ENCODE peak calls at places on chromosomes 16 and 17, in five cellular contexts. M, S, C, Q and H are unnamed samples.

GRCh38 chr17:16273499-16273898 is 56.5 kb downstream of the PIGL start:
- DNase-seq in Q (no peak), M (peak; percentile 61), C (peak; percentile 68), S (no peak), H (no peak)

GRCh38 chr16:17556276-17557052 is 85.7 kb upstream of the XYLT1 start:
- DNase-seq in C (peak; percentile 67), M (peak; percentile 34), S (peak; percentile 36), Q (peak; percentile 34), H (peak; percentile 47)

GRCh38 chr16:50878966-50879615 is 137.2 kb downstream of the CYLD start:
- DNase-seq in C (no peak), Q (no peak), S (no peak), M (no peak), H (no peak)

GRCh38 chr17:80110447-80110812 is 9.0 kb downstream of the GAA start:
- DNase-seq in M (no peak), Q (no peak), C (no peak), S (no peak), H (no peak)

GRCh38 chr17:79005063-79005861 is 4.3 kb downstream of the CANT1 start:
- DNase-seq in S (no peak), C (no peak), Q (no peak), M (no peak), H (peak; percentile 70)

GRCh38 chr17:55743103-55743679 is 7.7 kb upstream of the PCTP start:
- DNase-seq in S (no peak), C (no peak), Q (no peak), M (peak; percentile 85), H (peak; percentile 72)

GRCh38 chr17:77325826-77326581 is 185.2 kb downstream of the SEC14L1 start:
- DNase-seq in S (peak; percentile 69), Q (no peak), M (no peak), C (peak; percentile 70), H (peak; percentile 9)

GRCh38 chr17:50459081-50459676 is 9.5 kb downstream of the CHAD start:
- DNase-seq in S (no peak), M (peak; percentile 15), C (peak; percentile 39), Q (no peak), H (peak; percentile 63)

GRCh38 chr16:89040391-89040790 is 53.3 kb upstream of the ACSF3 start:
- DNase-seq in Q (no peak), M (no peak), S (no peak), C (no peak), H (no peak)

GRCh38 chr16:14263769-14264168 is 192.7 kb downstream of the MRTFB start:
- DNase-seq in S (no peak), Q (no peak), M (no peak), C (no peak), H (no peak)

DNA sequence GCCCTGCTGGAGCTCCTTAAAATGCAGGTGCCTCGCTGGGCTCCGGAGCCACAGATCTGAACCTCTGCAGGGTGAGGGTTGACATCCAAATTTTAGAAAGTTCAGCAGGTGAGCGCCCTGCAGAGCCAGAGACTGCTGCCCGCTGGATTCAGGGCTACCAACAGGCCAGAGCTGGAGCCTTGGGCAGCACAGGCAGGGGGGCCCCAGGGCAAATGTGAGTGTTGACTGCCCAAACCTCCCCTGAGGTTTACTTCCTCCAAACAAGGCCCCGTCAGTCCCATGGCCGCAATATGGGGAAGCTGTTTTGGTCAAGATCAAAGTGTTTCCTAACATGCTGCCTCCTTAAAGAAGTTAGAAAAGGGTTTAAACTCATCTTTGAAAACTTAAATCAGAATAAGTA is 28.0 kb downstream of the ZDHHC7 start:
- DNase-seq in Q (no peak), C (no peak), M (no peak), S (no peak), H (no peak)
- TF ChIP-seq EZH2phosphoT487 in Q (no peak), C (no peak), M (no peak), S (no peak), H (no peak)

DNA sequence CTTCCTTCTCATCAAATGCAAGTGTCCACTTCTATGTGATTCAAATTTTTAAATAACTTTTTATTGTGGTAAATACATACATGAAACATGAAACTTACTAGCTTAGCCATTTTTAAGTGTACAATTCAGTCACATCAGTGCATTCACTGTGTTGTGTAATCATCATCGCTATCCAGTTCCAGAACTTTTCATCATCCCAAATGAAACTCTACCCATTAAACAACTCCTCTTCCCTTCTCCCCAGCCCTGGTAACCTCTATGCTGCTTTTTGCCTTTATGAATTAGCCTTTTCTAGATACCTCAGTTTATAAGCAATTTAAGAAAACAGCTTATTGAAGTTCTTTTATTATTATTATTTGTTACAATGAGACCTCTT is 41.1 kb upstream of the IL34 start:
- DNase-seq in M (no peak), S (no peak), C (peak; percentile 32), Q (no peak), H (no peak)
- H3K4me1 ChIP-seq in M (peaks cover 8% of the 10 kb centered on the region), S (no peaks in the 10 kb centered on the region), C (no peaks in the 10 kb centered on the region), Q (no peaks in the 10 kb centered on the region), H (no peaks in the 10 kb centered on the region)

DNA sequence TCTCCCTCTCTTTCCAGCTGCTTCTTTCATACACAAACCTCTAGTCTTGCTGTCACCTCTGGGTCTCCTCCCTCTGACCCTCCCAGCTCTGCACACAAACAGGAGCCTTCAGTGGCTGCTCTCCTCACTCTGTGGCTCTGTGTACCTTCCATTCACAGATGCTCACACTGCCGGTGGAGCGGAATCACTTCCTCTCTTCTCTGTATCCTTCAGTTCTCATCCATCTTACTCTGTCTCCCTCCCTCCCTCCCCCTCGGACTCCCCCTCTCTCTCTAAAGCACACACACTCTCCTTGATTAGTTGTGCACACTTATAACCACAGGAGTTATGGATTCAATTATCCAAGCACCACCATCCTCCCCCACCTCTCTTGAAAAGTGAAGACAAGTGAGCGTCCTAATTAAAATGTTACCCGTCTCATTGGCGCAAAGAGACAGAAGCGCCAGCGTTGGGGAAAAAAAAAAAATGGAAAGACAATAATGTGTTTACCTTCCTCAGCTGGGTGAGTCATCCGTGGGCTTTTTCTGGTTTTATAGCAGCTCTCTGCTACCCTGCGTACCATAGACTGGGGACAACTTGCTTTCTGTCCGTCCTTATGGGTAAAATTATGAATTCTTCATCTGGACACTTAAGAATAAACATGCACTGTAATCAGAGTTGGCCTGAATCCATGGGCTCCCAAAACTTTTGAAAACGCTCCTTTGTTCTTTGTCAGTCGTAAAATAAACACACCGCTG is 90.9 kb downstream of the SHISA6 start:
- DNase-seq in Q (no peak), C (no peak), M (no peak), S (no peak), H (peak; percentile 20)
- TF ChIP-seq EZH2phosphoT487 in Q (no peak), C (no peak), M (no peak), S (no peak), H (no peak)

GRCh38 chr16:4631444-4631843 is 6.8 kb downstream of the MGRN1 start:
- DNase-seq in S (no peak), Q (no peak), M (no peak), C (no peak), H (no peak)
- H3K4me1 ChIP-seq in S (peaks cover 5% of the 10 kb centered on the region), Q (peaks cover 2% of the 10 kb centered on the region), M (peaks cover 3% of the 10 kb centered on the region), C (no peaks in the 10 kb centered on the region), H (peaks cover 3% of the 10 kb centered on the region)

GRCh38 chr17:1942666-1943431 is 82.3 kb downstream of the RTN4RL1 start:
- DNase-seq in Q (no peak), S (no peak), C (no peak), M (no peak), H (no peak)

GRCh38 chr17:1941241-1942065 is 83.7 kb downstream of the RTN4RL1 start:
- DNase-seq in Q (no peak), C (no peak), M (no peak), S (no peak), H (no peak)

GRCh38 chr17:1942066-1942365 is 83.1 kb downstream of the RTN4RL1 start:
- DNase-seq in M (no peak), C (no peak), Q (no peak), S (no peak), H (no peak)

GRCh38 chr17:1939979-1940809 is 84.9 kb downstream of the RTN4RL1 start:
- DNase-seq in S (no peak), Q (no peak), C (no peak), M (no peak), H (no peak)

DNA sequence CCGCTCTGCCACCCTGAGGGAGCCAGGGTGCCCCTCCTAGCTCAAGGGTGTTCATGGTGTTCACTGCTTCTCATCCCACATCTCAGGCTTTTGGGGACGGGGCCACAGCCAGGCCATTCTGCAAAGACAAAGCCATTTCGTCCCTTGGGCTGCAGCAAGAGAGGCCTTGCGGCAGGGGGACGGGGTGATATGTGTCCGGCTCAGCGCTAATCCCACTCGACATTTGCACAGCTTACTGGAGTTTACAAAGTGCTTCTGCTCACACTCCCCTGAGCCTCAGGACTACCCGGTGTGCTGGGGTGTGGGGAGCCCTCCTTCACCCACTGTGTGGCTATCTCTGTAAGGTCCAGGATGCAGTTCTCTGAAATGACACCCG is 84.3 kb downstream of the RTN4RL1 start:
- DNase-seq in S (no peak), M (no peak), Q (no peak), C (no peak), H (no peak)
- TF ChIP-seq EZH2phosphoT487 in S (no peak), M (no peak), Q (no peak), C (no peak), H (no peak)

DNA sequence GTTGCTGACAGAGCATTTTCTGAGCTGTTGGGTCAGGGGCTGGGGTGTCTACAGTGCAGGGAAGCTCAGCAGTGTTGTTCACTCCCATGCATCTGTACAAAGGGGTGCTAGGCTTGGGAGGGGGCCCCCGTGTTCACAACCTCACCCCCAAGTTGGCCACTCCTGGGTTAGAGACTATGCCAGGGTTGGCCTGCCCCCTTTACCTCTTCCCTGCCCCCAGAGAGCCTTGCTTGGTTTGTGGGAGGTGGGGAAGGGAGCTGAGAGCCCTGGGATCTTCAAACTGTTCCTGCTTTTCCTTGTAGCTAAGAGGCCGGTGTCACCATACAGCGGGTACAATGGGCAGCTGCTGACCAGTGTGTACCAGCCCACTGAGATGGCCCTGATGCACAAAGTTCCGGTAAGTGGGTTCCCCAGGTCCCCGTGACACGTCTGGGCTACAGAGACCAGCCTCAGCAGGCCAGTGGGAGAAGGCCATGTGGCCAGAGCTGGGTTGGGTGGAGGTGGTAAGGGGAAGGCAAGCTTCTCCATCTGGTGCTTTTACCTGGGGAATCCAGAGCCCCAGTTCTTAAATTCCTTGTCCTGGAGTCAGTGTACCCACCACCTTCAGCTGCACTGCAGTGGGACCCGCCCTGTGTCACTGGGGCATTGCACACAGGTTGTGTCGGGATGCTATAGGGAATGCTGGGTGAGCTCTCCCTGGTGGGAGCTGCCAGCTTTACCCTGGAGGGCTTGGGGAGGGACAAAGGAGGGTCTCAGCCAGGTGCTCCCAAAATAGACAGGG is 11.8 kb downstream of the GPRC5C start:
- DNase-seq in M (no peak), S (no peak), Q (no peak), C (no peak), H (no peak)
- H3K4me1 ChIP-seq in M (peaks cover 26% of the 10 kb centered on the region), S (peaks cover 22% of the 10 kb centered on the region), Q (no peaks in the 10 kb centered on the region), C (no peaks in the 10 kb centered on the region), H (peaks cover 22% of the 10 kb centered on the region)

DNA sequence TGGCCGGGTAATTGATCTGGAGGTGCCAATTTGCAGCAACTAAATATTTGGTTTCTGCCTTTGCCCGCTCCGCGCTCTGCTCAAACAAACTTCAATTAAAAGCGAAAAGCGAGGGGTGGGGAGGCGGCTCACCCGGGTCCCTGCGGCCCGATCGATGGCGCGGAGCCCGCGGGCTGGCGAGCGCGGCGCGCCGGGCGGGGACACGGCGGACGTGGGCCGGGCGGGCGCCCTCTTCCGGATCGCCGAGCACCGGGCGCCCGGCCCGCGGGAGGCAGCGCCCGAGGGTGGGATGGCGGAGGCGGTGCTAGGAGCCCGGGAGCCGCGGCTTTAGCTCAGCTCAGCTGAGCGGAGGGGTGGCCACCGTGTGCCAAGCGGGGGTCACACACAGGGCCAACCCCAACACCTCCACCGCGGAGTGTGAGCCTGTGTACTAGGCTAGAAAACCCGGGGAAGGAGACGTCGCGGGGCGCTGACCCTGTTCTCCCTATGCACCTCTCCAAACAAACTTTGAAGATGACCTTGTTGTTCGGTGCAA is 32.2 kb downstream of the DCAKD start:
- DNase-seq in Q (peak; percentile 52), M (no peak), S (peak; percentile 25), C (peak; percentile 87), H (peak; percentile 81)
- TF ChIP-seq EZH2phosphoT487 in Q (no peak), M (no peak), S (no peak), C (no peak), H (no peak)